ENCODE peak calls at places on chromosomes 6 and 20, in six cellular contexts. V is HL-60; C is PC-3; W is CD4-positive, alpha-beta T cell; P is brain microvascular endothelial cell; T is breast epithelium. S is an unnamed sample.

GRCh38 chr20:62174021-62174804 is 8.6 kb upstream of the MTG2 start:
- DNase-seq in C (no peak), V (no peak), W (no peak), P (no peak), T (no peak), S (no peak)

GRCh38 chr6:71258078-71258866 is 30.3 kb upstream of the OGFRL1 start:
- DNase-seq in P (no peak), C (no peak), T (no peak), V (no peak), W (no peak), S (no peak)

GRCh38 chr6:161218222-161218621 is 55.6 kb downstream of the AGPAT4 start:
- DNase-seq in W (no peak), T (no peak), P (no peak), V (no peak), C (no peak), S (no peak)

GRCh38 chr6:139891471-139891870 is 517.0 kb upstream of the CITED2 start:
- DNase-seq in T (no peak), P (peak), W (no peak), C (no peak), V (no peak), S (no peak)

GRCh38 chr6:43911354-43911624 is 141.3 kb downstream of the VEGFA start:
- DNase-seq in V (no peak), W (no peak), P (no peak), T (no peak), C (no peak), S (no peak)

GRCh38 chr20:50108571-50109235 is 4.2 kb downstream of the UBE2V1 start:
- DNase-seq in C (peak), P (no peak), T (no peak), V (no peak), W (no peak), S (no peak)

GRCh38 chr6:39681566-39682250 is 43.5 kb downstream of the KIF6 start:
- DNase-seq in T (no peak), V (no peak), P (peak), W (no peak), C (no peak), S (no peak)

GRCh38 chr20:59268827-59269226 is 31.6 kb upstream of the EDN3 start:
- DNase-seq in T (no peak), V (no peak), C (no peak), P (no peak), W (no peak), S (no peak)

GRCh38 chr20:63463400-63464288 is 8.8 kb downstream of the KCNQ2 start:
- DNase-seq in P (no peak), T (no peak), W (no peak), V (no peak), C (no peak), S (no peak)

GRCh38 chr6:84455630-84456029 is 228.2 kb upstream of the CEP162 start:
- DNase-seq in V (peak), P (no peak), T (no peak), W (no peak), C (no peak), S (no peak)

GRCh38 chr6:26240157-26240980 is 124.6 kb upstream of the BTN3A2 start:
- DNase-seq in P (peak), V (no peak), T (peak), C (no peak), W (peak), S (no peak)

GRCh38 chr6:83978324-83978734 is 55.2 kb upstream of the MRAP2 start:
- DNase-seq in W (no peak), P (no peak), C (no peak), V (no peak), T (no peak), S (no peak)

GRCh38 chr20:10249822-10250221 is 31.2 kb downstream of the SNAP25 start:
- DNase-seq in W (no peak), C (peak), V (no peak), T (no peak), P (no peak), S (no peak)

GRCh38 chr20:45306431-45306982 is at the start of gene RBPJL:
- DNase-seq in T (no peak), W (peak), P (no peak), V (no peak), C (no peak), S (no peak)

GRCh38 chr20:47241345-47241781 is 115.1 kb downstream of the ZMYND8 start:
- DNase-seq in P (peak), T (no peak), V (no peak), C (no peak), W (no peak), S (no peak)

GRCh38 chr6:142481466-142481865 is 179.7 kb downstream of the ADGRG6 start:
- DNase-seq in W (no peak), T (no peak), V (no peak), C (no peak), P (no peak), S (no peak)

GRCh38 chr6:7742214-7742613 is 16.3 kb downstream of the BMP6 start:
- DNase-seq in T (no peak), C (no peak), P (no peak), W (no peak), V (no peak), S (no peak)

GRCh38 chr6:27867051-27867940 is 44.9 kb downstream of the OR2B2 start:
- DNase-seq in V (peak), W (peak), T (peak), C (no peak), P (peak), S (no peak)

GRCh38 chr6:137689377-137689776 is 177.7 kb upstream of the TNFAIP3 start:
- DNase-seq in W (no peak), C (no peak), P (no peak), V (no peak), T (no peak), S (no peak)

GRCh38 chr20:47220161-47220582 is 136.3 kb downstream of the ZMYND8 start:
- DNase-seq in C (peak), T (no peak), P (no peak), V (peak), W (peak), S (no peak)

GRCh38 chr20:39338977-39339376 is 376.8 kb downstream of the DHX35 start:
- DNase-seq in V (peak), T (no peak), C (no peak), W (no peak), P (no peak), S (no peak)

GRCh38 chr6:105713474-105714118 is 310.7 kb upstream of the PREP start:
- DNase-seq in T (no peak), C (no peak), P (no peak), W (no peak), V (no peak), S (no peak)

GRCh38 chr6:53335224-53335994 is 13.3 kb downstream of the ELOVL5 start:
- DNase-seq in V (peak), P (no peak), T (no peak), W (peak), C (no peak), S (no peak)

GRCh38 chr6:52263709-52264320 is 19.5 kb upstream of the IL17F start:
- DNase-seq in V (peak), P (peak), T (no peak), W (peak), C (peak), S (no peak)

GRCh38 chr6:14000901-14001300 is 76.1 kb downstream of the RNF182 start:
- DNase-seq in P (no peak), V (no peak), W (no peak), T (no peak), C (no peak), S (no peak)

GRCh38 chr20:9485614-9486325 is 28.6 kb upstream of the LAMP5 start:
- DNase-seq in P (no peak), T (no peak), C (peak), V (no peak), W (no peak), S (no peak)

GRCh38 chr6:125918230-125918629 is 38.3 kb upstream of the HINT3 start:
- DNase-seq in V (no peak), P (no peak), T (no peak), C (no peak), W (no peak), S (no peak)

GRCh38 chr20:2465100-2465499 is 5.5 kb downstream of the SNRPB start:
- DNase-seq in P (no peak), T (no peak), C (no peak), W (no peak), V (no peak), S (no peak)

GRCh38 chr6:39892490-39893129 is 41.7 kb downstream of the MOCS1 start:
- DNase-seq in W (no peak), C (peak), P (peak), V (peak), T (no peak), S (no peak)

GRCh38 chr6:97064578-97064977 is 140.1 kb downstream of the KLHL32 start:
- DNase-seq in P (no peak), W (no peak), C (no peak), T (no peak), V (no peak), S (no peak)

GRCh38 chr6:39666706-39667489 is 58.3 kb downstream of the KIF6 start:
- DNase-seq in P (no peak), T (no peak), V (no peak), W (no peak), C (no peak), S (no peak)

GRCh38 chr6:90096818-90097217 is 199.8 kb downstream of the BACH2 start:
- DNase-seq in W (no peak), V (no peak), C (no peak), T (no peak), P (no peak), S (no peak)

GRCh38 chr6:165013701-165014100 is 295.7 kb downstream of the C6orf118 start:
- DNase-seq in C (no peak), W (no peak), V (no peak), T (no peak), P (no peak), S (no peak)

GRCh38 chr6:6492675-6493074 is 95.8 kb upstream of the LY86 start:
- DNase-seq in P (no peak), V (no peak), C (no peak), W (no peak), T (no peak), S (no peak)

GRCh38 chr6:37024665-37025337 is 19.3 kb downstream of the FGD2 start:
- DNase-seq in W (no peak), C (peak), P (no peak), T (no peak), V (no peak), S (peak)

GRCh38 chr6:112941613-112942012 is 594.5 kb downstream of the RFPL4B start:
- DNase-seq in W (no peak), V (no peak), P (no peak), T (no peak), C (no peak), S (no peak)

GRCh38 chr6:26020291-26020982 is 57.8 kb downstream of the TRIM38 start:
- DNase-seq in C (peak), T (peak), V (peak), P (peak), W (peak), S (peak)

GRCh38 chr6:80280258-80281010 is 174.0 kb downstream of the BCKDHB start:
- DNase-seq in T (no peak), V (no peak), W (no peak), P (peak), C (peak), S (peak)

GRCh38 chr6:16205377-16206144 is 32.8 kb upstream of the GMPR start:
- DNase-seq in T (no peak), P (peak), C (no peak), V (no peak), W (no peak), S (no peak)

GRCh38 chr20:15638781-15639180 is 934.5 kb downstream of the KIF16B start:
- DNase-seq in V (no peak), P (no peak), W (no peak), C (no peak), T (no peak), S (no peak)

GRCh38 chr20:5667703-5668528 is 82.3 kb upstream of the SHLD1 start:
- DNase-seq in P (no peak), W (no peak), C (no peak), T (no peak), V (no peak), S (no peak)
- H3K27ac ChIP-seq in P (no peak), W (no peak), C (no peak), T (no peak), V (no peak), S (peak)

GRCh38 chr6:163329991-163330390 is 84.5 kb upstream of the QKI start:
- DNase-seq in P (no peak), V (no peak), T (no peak), C (no peak), W (no peak), S (no peak)

GRCh38 chr6:163332575-163332974 is 81.9 kb upstream of the QKI start:
- DNase-seq in V (no peak), C (no peak), P (no peak), T (no peak), W (no peak), S (no peak)

GRCh38 chr6:163333038-163333437 is 81.5 kb upstream of the QKI start:
- DNase-seq in W (no peak), V (no peak), P (no peak), C (no peak), T (no peak), S (no peak)

GRCh38 chr6:163333686-163334085 is 80.8 kb upstream of the QKI start:
- DNase-seq in C (no peak), W (no peak), V (no peak), P (no peak), T (no peak), S (no peak)

GRCh38 chr6:163331245-163331644 is 83.3 kb upstream of the QKI start:
- DNase-seq in V (no peak), T (no peak), C (no peak), P (no peak), W (no peak), S (no peak)
- H3K27ac ChIP-seq in V (no peak), T (no peak), C (no peak), P (no peak), W (no peak), S (no peak)

GRCh38 chr6:2433686-2434085 is 188.3 kb upstream of the GMDS start:
- DNase-seq in W (no peak), P (no peak), V (peak), T (no peak), C (no peak), S (no peak)

GRCh38 chr6:2434911-2435310 is 189.5 kb upstream of the GMDS start:
- DNase-seq in W (no peak), T (no peak), P (no peak), V (no peak), C (no peak), S (no peak)

GRCh38 chr6:2430617-2431016 is 185.2 kb upstream of the GMDS start:
- DNase-seq in P (no peak), V (no peak), W (no peak), T (no peak), C (no peak), S (no peak)

GRCh38 chr6:2434116-2434515 is 188.7 kb upstream of the GMDS start:
- DNase-seq in C (peak), P (no peak), V (no peak), W (no peak), T (no peak), S (peak)

GRCh38 chr6:2432258-2432657 is 186.9 kb upstream of the GMDS start:
- DNase-seq in P (peak), C (peak), W (no peak), V (no peak), T (no peak), S (peak)
- H3K27ac ChIP-seq in P (peak), C (peak), W (no peak), V (no peak), T (no peak), S (peak)

DNA sequence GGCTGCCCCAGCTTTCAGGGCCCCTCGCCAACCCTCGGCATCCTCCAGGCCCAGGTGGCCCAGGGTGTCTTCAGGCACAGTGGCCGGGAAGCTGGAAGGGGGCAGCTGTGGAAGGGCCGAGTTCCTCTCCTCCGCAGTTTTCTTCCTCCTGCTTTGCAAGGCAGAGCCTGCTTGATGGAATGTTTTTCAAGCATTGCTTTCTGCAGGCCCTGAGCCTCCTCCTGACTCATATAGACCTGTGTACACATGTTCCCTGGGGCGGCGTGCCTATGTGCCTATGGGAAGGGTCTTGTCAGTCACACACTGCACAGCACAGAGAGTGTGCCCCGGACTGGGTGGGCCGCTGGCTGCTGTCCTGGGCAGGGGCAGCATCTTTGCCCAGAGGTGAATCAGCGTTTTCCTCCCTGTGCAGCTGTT is 107.5 kb downstream of the ERMARD start:
- DNase-seq in P (no peak), V (no peak), T (peak), C (no peak), W (no peak), S (peak)
- H3K27ac ChIP-seq in P (no peak), V (no peak), T (no peak), C (no peak), W (no peak), S (no peak)